ENCODE peak calls at places on chromosome 15, in seven cellular contexts. B is aorta; F is hypothalamus; V is AG04449; R is stimulated activated CD4-positive, alpha-beta T cell treated with anti-CD3 and anti-CD28 coated beads, Interleukin-4, amount 100 ng/mL, for 48 hours; S is foreskin fibroblast; U is left lung. Q is an unnamed sample.

GRCh38 chr15:79154491-79155182 is 64.1 kb upstream of the RASGRF1 start:
- DNase-seq in S (no peak), V (no peak), U (no peak), B (no peak), F (no peak), R (no peak), Q (no peak)

GRCh38 chr15:28165791-28166190 is 66.7 kb upstream of the OCA2 start:
- DNase-seq in R (no peak), V (no peak), S (no peak), F (no peak), U (no peak), B (no peak), Q (no peak)

GRCh38 chr15:83323296-83323711 is 38.8 kb upstream of the BNC1 start:
- DNase-seq in B (no peak), U (no peak), R (no peak), S (peak; percentile 96), V (peak; percentile 83), F (no peak), Q (peak; percentile 83)

GRCh38 chr15:23866832-23867231 is 179.7 kb upstream of the NDN start:
- DNase-seq in U (no peak), V (no peak), S (no peak), F (no peak), R (no peak), B (no peak), Q (no peak)

GRCh38 chr15:33612721-33613304 is 302.0 kb downstream of the RYR3 start:
- DNase-seq in U (no peak), V (no peak), B (no peak), F (no peak), S (no peak), R (no peak), Q (no peak)

GRCh38 chr15:48925714-48926223 is 38.0 kb downstream of the SHC4 start:
- DNase-seq in S (peak; percentile 95), U (no peak), R (no peak), V (peak; percentile 60), B (no peak), F (no peak), Q (peak; percentile 63)

GRCh38 chr15:59532770-59533379 is 78.7 kb upstream of the GCNT3 start:
- DNase-seq in U (no peak), B (no peak), S (peak; percentile 62), V (no peak), R (no peak), F (no peak), Q (no peak)

GRCh38 chr15:43518073-43518761 is 809 bp downstream of the MAP1A start:
- DNase-seq in F (peak; percentile 77), V (no peak), B (no peak), S (peak; percentile 70), U (no peak), R (no peak), Q (no peak)

GRCh38 chr15:70491183-70491621 is 272.2 kb downstream of the UACA start:
- DNase-seq in B (peak; percentile 57), V (no peak), S (no peak), U (no peak), R (no peak), F (no peak), Q (no peak)

GRCh38 chr15:43209059-43209824 is 11.6 kb downstream of the EPB42 start:
- DNase-seq in R (no peak), V (no peak), F (no peak), U (no peak), S (peak; percentile 36), B (no peak), Q (no peak)

GRCh38 chr15:63501256-63502089 is 2.9 kb upstream of the USP3 start:
- DNase-seq in R (no peak), V (peak; percentile 69), U (peak; percentile 88), S (peak; percentile 97), B (peak; percentile 93), F (peak; percentile 45), Q (peak; percentile 85)

GRCh38 chr15:67601008-67601620 is 58.6 kb downstream of the MAP2K5 start:
- DNase-seq in F (no peak), U (no peak), S (peak; percentile 4), V (peak; percentile 3), B (no peak), R (no peak), Q (no peak)

GRCh38 chr15:66850078-66850991 is 148.3 kb downstream of the SMAD6 start:
- DNase-seq in B (peak; percentile 76), S (no peak), V (no peak), U (no peak), R (no peak), F (no peak), Q (no peak)

GRCh38 chr15:60735559-60736047 is 256.7 kb upstream of the ICE2 start:
- DNase-seq in V (no peak), F (no peak), U (no peak), R (no peak), B (no peak), S (no peak), Q (no peak)

GRCh38 chr15:74303741-74304309 is 63.6 kb downstream of the CYP11A1 start:
- DNase-seq in U (no peak), S (no peak), R (no peak), F (no peak), V (no peak), B (no peak), Q (no peak)

GRCh38 chr15:62307551-62307950 is 142.5 kb upstream of the C2CD4B start:
- DNase-seq in U (no peak), F (no peak), S (peak; percentile 74), R (no peak), V (peak; percentile 59), B (no peak), Q (peak; percentile 1)

GRCh38 chr15:82021992-82022391 is 23.8 kb downstream of the MEX3B start:
- DNase-seq in B (no peak), U (no peak), R (no peak), S (peak; percentile 37), V (no peak), F (no peak), Q (no peak)

GRCh38 chr15:41926184-41927056 is 32.6 kb upstream of the SPTBN5 start:
- DNase-seq in U (no peak), V (no peak), R (no peak), S (peak; percentile 48), F (no peak), B (no peak), Q (no peak)

GRCh38 chr15:45588199-45588910 is 1.2 kb downstream of the BLOC1S6 start:
- DNase-seq in F (no peak), V (no peak), B (no peak), R (no peak), U (no peak), S (peak; percentile 8), Q (no peak)

GRCh38 chr15:40353697-40354096 is 2.9 kb downstream of the PHGR1 start:
- DNase-seq in U (no peak), B (no peak), S (no peak), R (no peak), F (no peak), V (no peak), Q (no peak)

GRCh38 chr15:59997070-59997701 is 6.9 kb upstream of the FOXB1 start:
- DNase-seq in F (no peak), B (no peak), V (no peak), U (peak; percentile 56), R (no peak), S (no peak), Q (no peak)

GRCh38 chr15:64878708-64879107 is 33.0 kb upstream of the ANKDD1A start:
- DNase-seq in S (no peak), U (no peak), V (no peak), R (no peak), F (no peak), B (peak; percentile 82), Q (no peak)

GRCh38 chr15:25055356-25056068 is 100.7 kb downstream of the SNRPN start:
- DNase-seq in R (no peak), F (no peak), B (no peak), V (no peak), S (no peak), U (no peak), Q (no peak)

GRCh38 chr15:28051920-28052633 is 47.0 kb downstream of the OCA2 start:
- DNase-seq in R (no peak), S (no peak), U (no peak), V (no peak), B (no peak), F (no peak), Q (no peak)